ENCODE peak calls at places on chromosome 5, in ten cellular contexts. N, E, F, Q, V, M, T, B, W and O are unnamed samples.

GRCh38 chr5:179973391-179973790 is 65.7 kb upstream of the TBC1D9B start:
- DNase-seq in Q (no peak), F (no peak), T (no peak), E (no peak), W (no peak), B (no peak), M (no peak), N (no peak), V (no peak), O (no peak)

GRCh38 chr5:43290726-43291125 is 22.5 kb downstream of the HMGCS1 start:
- DNase-seq in F (no peak), M (no peak), E (no peak), W (no peak), Q (no peak), B (no peak), T (no peak), N (no peak), V (no peak), O (no peak)

GRCh38 chr5:64637144-64637543 is 53.2 kb upstream of the SHISAL2B start:
- DNase-seq in E (no peak), Q (no peak), F (no peak), T (no peak), N (no peak), M (no peak), W (no peak), V (no peak), B (no peak), O (no peak)

GRCh38 chr5:165232629-165233028 is 1727.2 kb downstream of the MAT2B start:
- DNase-seq in F (no peak), E (no peak), N (no peak), T (no peak), M (no peak), Q (no peak), W (no peak), V (no peak), B (no peak), O (no peak)

GRCh38 chr5:58294598-58295298 is 165.1 kb downstream of the PLK2 start:
- DNase-seq in M (no peak), T (no peak), B (no peak), V (no peak), Q (peak), F (no peak), N (no peak), E (no peak), W (no peak), O (peak)

GRCh38 chr5:181133610-181134231 is 2.8 kb upstream of the OR2V1 start:
- DNase-seq in N (peak), V (no peak), W (peak), E (peak), Q (peak), B (peak), M (no peak), T (peak), F (no peak), O (peak)

GRCh38 chr5:75566710-75567309 is 44.4 kb upstream of the ANKDD1B start:
- DNase-seq in T (no peak), V (no peak), M (peak), E (no peak), W (no peak), Q (peak), F (peak), N (peak), B (no peak), O (peak)

GRCh38 chr5:147561435-147561834 is 51.6 kb upstream of the DPYSL3 start:
- DNase-seq in Q (no peak), N (no peak), W (no peak), B (no peak), V (no peak), F (no peak), M (no peak), E (no peak), T (no peak), O (no peak)